ENCODE peak calls at places on chromosomes 16 and 17, in five cellular contexts. O is right cardiac atrium, M is GM23248, A is mucosa of descending colon, F is ascending aorta. Z is an unnamed sample.

GRCh38 chr17:21019976-21020575 is 22.7 kb downstream of the USP22 start:
- DNase-seq in O (peak; percentile 83), M (peak; percentile 62), A (peak; percentile 55), F (no peak), Z (no peak)

GRCh38 chr17:33980193-33980592 is 274.9 kb upstream of the CCL2 start:
- DNase-seq in O (no peak), M (no peak), A (no peak), F (no peak), Z (no peak)

GRCh38 chr16:58419241-58420012 is 27.2 kb downstream of the GINS3 start:
- DNase-seq in O (no peak), M (no peak), A (no peak), F (no peak), Z (no peak)

GRCh38 chr16:69942099-69942491 is 9.0 kb upstream of the CLEC18A start:
- DNase-seq in O (no peak), M (no peak), A (no peak), F (no peak), Z (no peak)

GRCh38 chr16:102060-102855 is 24.2 kb downstream of the MPG start:
- DNase-seq in O (peak; percentile 91), M (no peak), A (no peak), F (peak; percentile 92), Z (no peak)

GRCh38 chr16:17312100-17312732 is 158.5 kb downstream of the XYLT1 start:
- DNase-seq in O (no peak), M (no peak), A (peak; percentile 89), F (no peak), Z (peak; percentile 71)

GRCh38 chr17:28688481-28688880 is 23.2 kb downstream of the PROCA1 start:
- DNase-seq in O (no peak), M (no peak), A (no peak), F (no peak), Z (no peak)

GRCh38 chr17:51371732-51372151 is 111.4 kb downstream of the UTP18 start:
- DNase-seq in O (peak; percentile 49), M (peak; percentile 57), A (peak; percentile 31), F (no peak), Z (no peak)

GRCh38 chr17:1390422-1391367 is 9.3 kb downstream of the YWHAE start:
- DNase-seq in O (no peak), M (peak; percentile 41), A (no peak), F (no peak), Z (no peak)

GRCh38 chr16:23365602-23366240 is 63.6 kb downstream of the SCNN1B start:
- DNase-seq in O (no peak), M (no peak), A (peak; percentile 21), F (no peak), Z (no peak)

GRCh38 chr17:81976332-81977210 is 858 bp upstream of the ASPSCR1 start:
- DNase-seq in O (no peak), M (peak; percentile 27), A (peak; percentile 67), F (no peak), Z (peak; percentile 39)

GRCh38 chr17:78709119-78709681 is 72.9 kb downstream of the CYTH1 start:
- DNase-seq in O (no peak), M (no peak), A (no peak), F (no peak), Z (no peak)
- H3K4me1 ChIP-seq in O (peaks cover 4% of the 10 kb centered on the region), M (peaks cover 4% of the 10 kb centered on the region), A (peaks cover 8% of the 10 kb centered on the region), F (peaks cover 2% of the 10 kb centered on the region), Z (no peaks in the 10 kb centered on the region)

GRCh38 chr17:50181601-50182345 is 16.0 kb downstream of the SGCA start:
- DNase-seq in O (peak; percentile 52), M (peak; percentile 77), A (no peak), F (no peak), Z (no peak)
- H3K4me1 ChIP-seq in O (peaks cover 9% of the 10 kb centered on the region), M (peaks cover 35% of the 10 kb centered on the region), A (peaks cover 8% of the 10 kb centered on the region), F (peaks cover 41% of the 10 kb centered on the region), Z (peaks cover 9% of the 10 kb centered on the region)

GRCh38 chr17:77393274-77393600 is 252.5 kb downstream of the SEC14L1 start:
- DNase-seq in O (no peak), M (peak; percentile 72), A (no peak), F (no peak), Z (no peak)

GRCh38 chr17:77393867-77394539 is 253.2 kb downstream of the SEC14L1 start:
- DNase-seq in O (no peak), M (no peak), A (no peak), F (no peak), Z (no peak)

GRCh38 chr17:77394540-77395295 is 253.9 kb downstream of the SEC14L1 start:
- DNase-seq in O (no peak), M (no peak), A (peak; percentile 67), F (no peak), Z (peak; percentile 93)

GRCh38 chr17:77396610-77397009 is 255.8 kb downstream of the SEC14L1 start:
- DNase-seq in O (no peak), M (peak; percentile 96), A (no peak), F (no peak), Z (no peak)

DNA sequence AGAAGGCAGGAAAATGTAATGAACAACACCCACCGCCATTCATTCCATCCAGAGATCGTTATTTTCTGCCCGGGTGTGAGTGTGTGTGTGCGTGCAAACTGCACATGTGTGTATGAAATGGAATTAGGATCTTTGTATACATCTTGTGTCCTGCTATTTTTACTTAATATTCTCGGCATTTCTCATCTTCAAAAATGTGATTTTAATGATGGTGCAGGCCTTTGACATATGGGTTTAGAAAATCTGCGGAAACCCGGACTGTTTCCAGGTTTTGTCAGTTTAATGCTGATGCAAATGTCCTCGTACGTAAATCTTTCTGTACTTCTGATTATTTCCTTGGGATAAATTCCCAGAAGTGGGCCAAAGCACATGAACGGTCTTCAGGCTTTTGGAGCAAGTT is 254.8 kb downstream of the SEC14L1 start:
- DNase-seq in O (no peak), M (no peak), A (no peak), F (no peak), Z (no peak)
- H3K4me1 ChIP-seq in O (peaks cover 34% of the 10 kb centered on the region), M (peaks cover 82% of the 10 kb centered on the region), A (peaks cover 44% of the 10 kb centered on the region), F (peaks cover 50% of the 10 kb centered on the region), Z (peaks cover 46% of the 10 kb centered on the region)

DNA sequence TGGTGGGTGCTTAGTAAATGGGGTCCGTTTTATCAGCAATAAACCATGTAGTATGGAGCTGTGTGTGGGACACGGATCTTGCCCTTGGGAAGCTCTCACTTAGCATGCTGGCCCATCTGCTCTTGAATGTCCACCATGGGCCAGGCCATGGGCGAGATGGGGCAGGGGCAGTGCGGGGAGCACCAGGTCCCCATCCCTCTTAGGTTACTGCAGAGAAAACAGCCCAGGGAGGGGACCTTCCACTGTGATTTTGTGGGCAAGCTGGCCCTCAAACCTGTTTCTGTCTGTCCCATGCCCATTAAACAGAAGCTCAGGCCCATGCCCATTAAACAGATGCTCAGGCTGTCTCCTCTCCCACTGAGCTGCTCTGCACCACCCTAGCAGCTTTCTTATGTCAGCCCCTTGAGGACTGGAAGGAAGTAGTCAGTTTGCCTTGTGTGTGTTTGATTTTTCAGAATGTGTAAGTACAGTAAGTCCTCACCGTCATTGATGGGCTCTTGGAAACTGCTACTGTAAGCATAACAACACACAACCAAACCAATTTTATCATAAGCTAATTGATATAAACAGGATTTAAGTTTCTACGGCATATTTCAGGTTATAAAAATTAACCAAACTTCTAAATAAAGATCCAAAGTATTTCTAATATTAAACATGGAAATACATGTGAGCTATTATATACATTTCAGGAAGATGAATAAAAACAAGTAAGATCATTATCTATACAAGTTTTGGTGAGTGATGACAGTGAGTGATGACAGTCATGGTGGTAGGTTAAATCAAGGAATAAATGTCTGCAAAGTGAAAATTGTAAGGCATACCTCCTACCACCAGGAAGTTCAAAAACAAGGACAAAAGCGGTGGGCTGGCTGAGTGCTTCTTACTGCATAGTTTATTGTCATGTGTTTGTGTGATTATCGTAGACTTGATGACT is 11.5 kb downstream of the MPRIP start:
- DNase-seq in O (no peak), M (no peak), A (no peak), F (peak; percentile 50), Z (no peak)
- H3K4me1 ChIP-seq in O (peaks cover 48% of the 10 kb centered on the region), M (peaks cover 67% of the 10 kb centered on the region), A (peaks cover 29% of the 10 kb centered on the region), F (peaks cover 47% of the 10 kb centered on the region), Z (peaks cover 33% of the 10 kb centered on the region)

GRCh38 chr16:30352488-30353401 is 2.4 kb downstream of the CD2BP2 start:
- DNase-seq in O (no peak), M (no peak), A (peak; percentile 20), F (no peak), Z (peak; percentile 45)
- H3K4me1 ChIP-seq in O (peaks cover 16% of the 10 kb centered on the region), M (peaks cover 28% of the 10 kb centered on the region), A (peaks cover 16% of the 10 kb centered on the region), F (peaks cover 42% of the 10 kb centered on the region), Z (peaks cover 5% of the 10 kb centered on the region)

GRCh38 chr16:68269793-68270192 is 5.5 kb downstream of the SLC7A6 start:
- DNase-seq in O (no peak), M (no peak), A (no peak), F (no peak), Z (no peak)
- H3K4me1 ChIP-seq in O (peaks cover 19% of the 10 kb centered on the region), M (peaks cover 38% of the 10 kb centered on the region), A (peaks cover 45% of the 10 kb centered on the region), F (peaks cover 16% of the 10 kb centered on the region), Z (no peaks in the 10 kb centered on the region)

GRCh38 chr16:81587626-81588160 is 143.1 kb downstream of the CMIP start:
- DNase-seq in O (no peak), M (no peak), A (no peak), F (no peak), Z (no peak)
- H3K4me1 ChIP-seq in O (peaks cover 6% of the 10 kb centered on the region), M (peaks cover 18% of the 10 kb centered on the region), A (peaks cover 28% of the 10 kb centered on the region), F (no peaks in the 10 kb centered on the region), Z (no peaks in the 10 kb centered on the region)

GRCh38 chr17:77890771-77891170 is 67.7 kb upstream of the TNRC6C start:
- DNase-seq in O (peak; percentile 6), M (no peak), A (no peak), F (no peak), Z (no peak)
- H3K4me1 ChIP-seq in O (no peaks in the 10 kb centered on the region), M (peaks cover 2% of the 10 kb centered on the region), A (peaks cover 8% of the 10 kb centered on the region), F (peaks cover 6% of the 10 kb centered on the region), Z (peaks cover 4% of the 10 kb centered on the region)

GRCh38 chr16:19710191-19710908 is 7.7 kb downstream of the KNOP1 start:
- DNase-seq in O (no peak), M (no peak), A (no peak), F (no peak), Z (no peak)

GRCh38 chr16:19713697-19714096 is 4.3 kb downstream of the KNOP1 start:
- DNase-seq in O (no peak), M (no peak), A (no peak), F (no peak), Z (no peak)

GRCh38 chr16:19710991-19711545 is 7.0 kb downstream of the KNOP1 start:
- DNase-seq in O (peak; percentile 57), M (no peak), A (no peak), F (no peak), Z (no peak)

GRCh38 chr16:19711643-19712042 is 6.4 kb downstream of the KNOP1 start:
- DNase-seq in O (no peak), M (no peak), A (no peak), F (no peak), Z (no peak)

GRCh38 chr16:19712418-19713058 is 5.5 kb downstream of the KNOP1 start:
- DNase-seq in O (no peak), M (no peak), A (no peak), F (no peak), Z (no peak)
- H3K4me1 ChIP-seq in O (no peaks in the 10 kb centered on the region), M (peaks cover 9% of the 10 kb centered on the region), A (peaks cover 19% of the 10 kb centered on the region), F (peaks cover 7% of the 10 kb centered on the region), Z (peaks cover 18% of the 10 kb centered on the region)

Z was measured in breast epithelium.